ENCODE peak calls at places on chromosomes 13 and 19, in five cellular contexts. P is H9, K is neuronal stem cell, Z is mesendoderm, T is mesenchymal stem cell. O is an unnamed sample.
A peak's percentile ranks its signal among the peaks of the same experiment; 100 is the strongest.

GRCh38 chr19:50534478-50534877 is 20.8 kb upstream of the ASPDH start:
- DNase-seq in P (no peak), Z (no peak), T (no peak), K (no peak), O (no peak)

GRCh38 chr19:10643166-10643967 is 10.8 kb upstream of the ILF3 start:
- DNase-seq in K (no peak), P (peak; percentile 34), T (no peak), Z (no peak), O (no peak)

GRCh38 chr19:18419699-18420460 is 682 bp downstream of the SSBP4 start:
- DNase-seq in K (no peak), Z (no peak), P (no peak), T (peak; percentile 31), O (no peak)

GRCh38 chr13:97848886-97849285 is 104.6 kb upstream of the IPO5 start:
- DNase-seq in K (no peak), P (no peak), T (no peak), Z (no peak), O (no peak)

GRCh38 chr13:112735791-112736190 is 46.0 kb downstream of the ATP11A start:
- DNase-seq in Z (no peak), K (no peak), T (no peak), P (peak; percentile 85), O (no peak)

GRCh38 chr13:29994911-29995601 is 144.6 kb upstream of the UBL3 start:
- DNase-seq in T (peak; percentile 14), Z (no peak), K (no peak), P (no peak), O (no peak)

GRCh38 chr13:40230833-40231266 is 435.6 kb downstream of the FOXO1 start:
- DNase-seq in T (peak; percentile 73), P (no peak), K (no peak), Z (no peak), O (no peak)

GRCh38 chr13:97141564-97142005 is 80.5 kb upstream of the MBNL2 start:
- DNase-seq in T (peak; percentile 95), Z (peak; percentile 97), P (peak; percentile 72), K (peak; percentile 23), O (peak; percentile 94)

GRCh38 chr19:19568802-19569756 is 31.0 kb downstream of the CILP2 start:
- DNase-seq in Z (no peak), T (no peak), P (no peak), K (no peak), O (peak; percentile 67)

GRCh38 chr13:112842931-112843391 is 126.1 kb upstream of the MCF2L start:
- DNase-seq in P (peak; percentile 20), K (no peak), Z (no peak), T (no peak), O (no peak)

GRCh38 chr13:59250276-59250990 is 913.3 kb downstream of the DIAPH3 start:
- DNase-seq in K (no peak), Z (no peak), P (no peak), T (peak; percentile 39), O (no peak)

GRCh38 chr13:40653558-40654318 is 12.7 kb downstream of the FOXO1 start:
- DNase-seq in Z (peak; percentile 79), K (no peak), P (no peak), T (peak; percentile 16), O (no peak)

GRCh38 chr13:110683921-110684320 is 22.0 kb downstream of the CARS2 start:
- DNase-seq in Z (no peak), P (no peak), K (no peak), T (no peak), O (no peak)
- H2BK15ac ChIP-seq in Z (no peak overlapping the region), P (no peak overlapping the region), K (no peak overlapping the region), T (no peak overlapping the region), O (no peak overlapping the region)

DNA sequence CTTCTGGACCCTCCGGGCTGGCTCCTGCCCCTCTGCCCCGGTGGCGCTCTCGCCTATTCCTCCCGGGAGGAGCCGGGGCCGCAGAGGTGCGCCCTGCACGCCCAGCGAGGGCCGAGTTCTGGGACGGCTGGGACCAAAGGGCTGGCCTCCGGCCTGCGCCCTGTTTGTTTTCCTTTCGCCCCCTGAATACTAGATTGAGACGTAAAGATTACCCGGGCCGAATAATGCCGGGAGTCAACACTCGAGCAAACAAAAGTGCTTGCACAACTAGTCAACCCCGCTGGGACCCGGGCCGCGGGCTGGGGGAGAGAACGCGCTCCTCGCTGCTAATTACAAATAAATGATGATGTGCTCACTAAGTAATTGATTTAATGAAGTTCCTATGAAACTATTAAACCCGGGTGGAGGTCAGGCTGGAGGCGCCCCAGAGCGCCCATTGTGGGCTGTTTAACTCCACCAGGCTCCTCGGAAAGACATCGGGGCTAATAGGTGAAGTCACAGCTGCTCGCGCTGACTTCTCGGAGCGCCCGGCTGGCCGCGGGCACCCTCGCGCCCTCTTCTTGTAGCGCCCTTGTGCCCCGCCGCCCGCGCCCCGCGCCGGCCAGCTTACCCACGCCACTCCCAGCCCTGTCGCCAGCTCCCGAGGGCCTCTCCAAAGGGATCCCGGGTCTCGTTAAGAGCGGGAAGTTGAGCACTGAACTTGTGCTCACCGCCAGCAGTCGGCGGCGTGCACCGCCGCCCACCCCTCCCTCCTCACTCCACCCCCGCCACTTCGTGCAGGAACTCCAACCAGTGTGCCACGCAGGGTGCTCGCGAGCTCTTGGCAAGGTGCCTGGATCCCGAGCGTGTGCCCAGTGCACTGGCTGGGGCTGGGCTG is 14.9 kb downstream of the ZIC5 start:
- DNase-seq in T (no peak), P (peak; percentile 56), Z (peak; percentile 59), K (no peak), O (no peak)
- H2BK120ac ChIP-seq in T (no peak overlapping the region), P (no peak overlapping the region), Z (no peak overlapping the region), K (peak overlapping the region; percentile 97), O (no peak overlapping the region)

DNA sequence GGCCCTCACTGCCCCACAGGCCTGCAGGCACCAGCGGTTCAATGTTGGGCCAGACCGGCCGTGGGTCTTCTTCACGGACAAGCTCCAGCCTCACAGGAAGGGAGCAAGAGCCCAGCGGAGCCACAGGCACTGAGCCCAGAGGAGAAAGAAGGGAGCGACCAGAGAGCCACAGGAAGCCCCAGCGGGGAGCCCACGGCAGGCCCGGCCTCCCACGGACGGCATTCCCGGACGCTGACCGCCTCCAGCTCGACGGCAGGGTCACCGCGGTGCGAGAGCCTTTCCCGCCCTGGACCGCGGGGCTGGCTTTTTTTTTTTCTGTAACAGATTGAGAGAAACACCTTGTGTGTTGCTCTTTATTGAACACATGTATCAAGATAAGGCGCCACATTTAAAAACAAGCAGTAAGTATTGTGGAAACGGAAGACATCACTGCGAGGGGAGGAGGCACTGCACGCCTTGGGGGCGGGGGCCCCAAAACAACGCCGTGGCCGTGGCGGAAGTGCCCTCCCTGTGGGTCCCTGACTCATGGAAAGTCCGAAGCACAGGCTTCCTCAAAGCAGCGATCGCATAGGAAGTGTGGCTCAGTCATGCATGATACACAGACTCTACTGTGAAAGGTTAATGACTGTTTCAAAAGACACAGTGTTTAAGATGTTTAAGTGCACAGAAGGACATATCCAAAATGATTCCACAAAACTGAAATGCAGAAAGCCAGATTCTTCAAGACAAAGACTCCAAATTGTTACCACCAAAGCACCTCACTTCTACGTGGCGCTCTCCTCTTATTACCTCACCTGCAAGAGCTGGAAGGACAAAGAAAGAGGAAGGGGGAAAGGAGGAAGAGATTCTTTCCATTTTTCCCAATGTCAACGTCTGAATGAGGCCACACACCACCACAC is 3.5 kb downstream of the RASA3 start:
- DNase-seq in K (no peak), P (no peak), T (peak; percentile 98), Z (no peak), O (peak; percentile 95)
- H2BK15ac ChIP-seq in K (no peak overlapping the region), P (no peak overlapping the region), T (peak overlapping the region; percentile 92), Z (no peak overlapping the region), O (peak overlapping the region; percentile 52)

DNA sequence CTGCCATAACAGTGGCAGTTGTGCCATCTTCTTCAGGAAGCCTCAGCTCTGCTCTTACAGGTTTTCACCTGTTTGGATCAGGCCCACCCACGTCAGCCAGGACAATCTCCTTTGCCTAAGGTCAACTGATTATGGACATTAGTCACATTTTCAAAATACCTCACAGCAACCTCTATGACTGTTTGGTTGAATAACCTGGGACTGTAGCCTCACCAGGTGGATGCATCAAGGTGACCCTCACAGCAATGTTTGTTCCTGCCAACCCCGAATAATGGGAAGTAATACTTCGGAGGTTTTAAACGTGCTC is 17.2 kb upstream of the ATP12A start:
- DNase-seq in T (no peak), K (no peak), Z (no peak), P (no peak), O (no peak)
- H2BK120ac ChIP-seq in T (no peak overlapping the region), K (no peak overlapping the region), Z (no peak overlapping the region), P (no peak overlapping the region), O (no peak overlapping the region)

GRCh38 chr13:106683918-106684317 is 116.0 kb upstream of the ARGLU1 start:
- DNase-seq in Z (no peak), P (no peak), T (no peak), K (no peak), O (no peak)
- H2BK15ac ChIP-seq in Z (no peak overlapping the region), P (no peak overlapping the region), T (no peak overlapping the region), K (peak overlapping the region; percentile 30), O (no peak overlapping the region)

DNA sequence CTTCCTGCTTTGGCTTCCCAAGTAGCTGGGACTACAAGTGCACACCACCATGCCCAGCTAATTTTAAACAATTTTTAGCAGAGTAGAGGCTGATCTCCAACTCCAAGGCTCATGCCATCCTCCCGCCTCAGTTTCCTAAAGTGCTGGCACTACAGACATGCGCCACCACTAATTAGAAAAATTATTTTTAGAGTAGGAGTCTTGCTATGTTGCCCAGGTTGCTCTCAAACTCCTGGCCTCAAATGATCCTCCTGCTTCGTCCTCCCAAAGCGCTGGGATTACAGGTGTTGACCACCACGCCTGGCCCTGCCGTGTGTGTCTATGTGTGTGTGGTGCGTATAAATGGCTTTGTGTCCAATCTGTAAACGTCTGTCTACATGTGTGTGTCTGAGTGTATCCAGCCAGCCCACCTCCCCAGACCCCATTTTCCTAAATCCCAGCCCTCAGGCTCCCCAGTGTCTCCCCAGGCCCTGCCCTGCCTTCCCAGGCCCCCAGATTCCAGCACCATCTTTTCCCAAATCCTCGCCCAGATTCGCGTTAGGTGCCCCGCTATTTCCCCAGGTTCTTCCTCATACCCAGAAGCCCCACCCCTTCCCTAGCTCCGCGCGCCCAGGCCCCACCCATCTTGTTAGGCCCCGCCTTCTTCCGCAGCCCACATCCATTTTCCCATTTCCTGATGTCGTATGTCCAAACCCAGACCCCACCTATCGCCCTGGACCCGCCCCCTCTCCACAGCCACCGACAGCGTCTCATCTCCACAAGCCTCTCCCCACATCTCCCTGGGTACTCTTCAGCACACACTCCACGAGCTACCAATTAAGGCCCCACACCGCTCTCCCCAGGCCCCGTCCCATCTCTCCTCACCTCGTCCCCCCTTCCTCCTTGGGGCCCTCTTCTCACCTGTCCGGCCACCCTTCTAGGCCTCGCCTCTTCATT is 24.9 kb downstream of the SLC8A2 start:
- DNase-seq in T (peak; percentile 29), P (peak; percentile 96), K (no peak), Z (peak; percentile 83), O (no peak)
- H2BK120ac ChIP-seq in T (no peak overlapping the region), P (no peak overlapping the region), K (no peak overlapping the region), Z (no peak overlapping the region), O (no peak overlapping the region)

GRCh38 chr19:38337360-38337653 is 1.7 kb downstream of the CATSPERG start:
- DNase-seq in K (no peak), T (no peak), P (no peak), Z (peak; percentile 16), O (no peak)
- H2BK15ac ChIP-seq in K (peak overlapping the region; percentile 97), T (no peak overlapping the region), P (no peak overlapping the region), Z (no peak overlapping the region), O (no peak overlapping the region)

DNA sequence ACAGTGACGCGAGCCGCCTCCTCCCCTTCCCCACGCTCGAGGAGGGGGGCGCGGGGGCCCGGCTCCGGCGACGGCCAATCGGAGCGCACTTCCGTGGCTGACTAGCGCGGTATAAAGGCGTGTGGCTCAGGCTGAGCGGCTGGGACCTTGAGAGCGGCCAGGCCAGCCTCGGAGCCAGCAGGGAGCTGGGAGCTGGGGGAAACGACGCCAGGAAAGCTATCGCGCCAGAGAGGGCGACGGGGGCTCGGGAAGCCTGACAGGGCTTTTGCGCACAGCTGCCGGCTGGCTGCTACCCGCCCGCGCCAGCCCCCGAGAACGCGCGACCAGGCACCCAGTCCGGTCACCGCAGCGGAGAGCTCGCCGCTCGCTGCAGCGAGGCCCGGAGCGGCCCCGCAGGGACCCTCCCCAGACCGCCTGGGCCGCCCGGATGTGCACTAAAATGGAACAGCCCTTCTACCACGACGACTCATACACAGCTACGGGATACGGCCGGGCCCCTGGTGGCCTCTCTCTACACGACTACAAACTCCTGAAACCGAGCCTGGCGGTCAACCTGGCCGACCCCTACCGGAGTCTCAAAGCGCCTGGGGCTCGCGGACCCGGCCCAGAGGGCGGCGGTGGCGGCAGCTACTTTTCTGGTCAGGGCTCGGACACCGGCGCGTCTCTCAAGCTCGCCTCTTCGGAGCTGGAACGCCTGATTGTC is at the start of gene JUNB:
- DNase-seq in P (peak; percentile 89), Z (peak; percentile 93), K (no peak), T (peak; percentile 98), O (peak; percentile 96)
- H2BK120ac ChIP-seq in P (no peak within 1 kb of the TSS), Z (no peak within 1 kb of the TSS), K (peak within 1 kb of the TSS; percentile 47), T (peak within 1 kb of the TSS; percentile 93), O (peak within 1 kb of the TSS; percentile 67)

O was measured in IMR-90.